ENCODE peak calls at places on chromosomes 12 and 14, in four cellular contexts. Y is GM12878, P is WTC11, B is K562. M is an unnamed sample.

GRCh38 chr12:104533134-104533533 is 76.4 kb downstream of the CHST11 start:
- DNase-seq in Y (no peak), P (no peak), B (no peak), M (no peak)

GRCh38 chr12:116066381-116067230 is 210.9 kb downstream of the MED13L start:
- DNase-seq in Y (no peak), P (peak), B (peak), M (peak)

GRCh38 chr14:24235804-24236688 is 3.3 kb downstream of the GMPR2 start:
- DNase-seq in Y (no peak), P (no peak), B (no peak), M (no peak)

GRCh38 chr12:108296933-108297332 is 42.2 kb downstream of the CMKLR1 start:
- DNase-seq in Y (no peak), P (no peak), B (no peak), M (no peak)

GRCh38 chr14:59274991-59275391 is 86.5 kb downstream of the DAAM1 start:
- DNase-seq in Y (peak), P (no peak), B (no peak), M (no peak)

GRCh38 chr14:104827173-104828055 is 26.5 kb downstream of the ZBTB42 start:
- DNase-seq in Y (no peak), P (peak), B (peak), M (peak)

GRCh38 chr12:104590002-104590401 is 133.3 kb downstream of the CHST11 start:
- DNase-seq in Y (no peak), P (no peak), B (no peak), M (no peak)

GRCh38 chr12:48936379-48936979 is 11.2 kb upstream of the FKBP11 start:
- DNase-seq in Y (no peak), P (peak), B (peak), M (peak)

GRCh38 chr14:50089213-50089612 is 27.2 kb downstream of the VCPKMT start:
- DNase-seq in Y (no peak), P (no peak), B (no peak), M (no peak)

GRCh38 chr12:91617830-91618229 is 435.2 kb upstream of the DCN start:
- DNase-seq in Y (no peak), P (no peak), B (no peak), M (no peak)

GRCh38 chr14:76955575-76956252 is 72.8 kb downstream of the IRF2BPL start:
- DNase-seq in Y (peak), P (no peak), B (no peak), M (peak)

GRCh38 chr12:32419520-32419960 is 20.2 kb downstream of the FGD4 start:
- DNase-seq in Y (no peak), P (no peak), B (no peak), M (no peak)

GRCh38 chr12:122326597-122326996 is 60.3 kb upstream of the VPS33A start:
- DNase-seq in Y (no peak), P (no peak), B (no peak), M (no peak)

GRCh38 chr14:58315606-58316005 is 17.3 kb downstream of the ARID4A start:
- DNase-seq in Y (no peak), P (no peak), B (no peak), M (no peak)

GRCh38 chr12:47739959-47740358 is 14.7 kb upstream of the ENDOU start:
- DNase-seq in Y (no peak), P (no peak), B (peak), M (peak)

GRCh38 chr12:121800694-121801600 is 2.9 kb upstream of the SETD1B start:
- DNase-seq in Y (no peak), P (peak), B (peak), M (no peak)

GRCh38 chr14:104295681-104296387 is 157.4 kb downstream of the KIF26A start:
- DNase-seq in Y (no peak), P (peak), B (no peak), M (no peak)

GRCh38 chr12:1851126-1851791 is 30.9 kb downstream of the LRTM2 start:
- DNase-seq in Y (no peak), P (no peak), B (no peak), M (no peak)

GRCh38 chr14:89260898-89261297 is 156.1 kb downstream of the FOXN3 start:
- DNase-seq in Y (no peak), P (no peak), B (no peak), M (no peak)

GRCh38 chr14:70731447-70732239 is 77.7 kb downstream of the MAP3K9 start:
- DNase-seq in Y (no peak), P (no peak), B (no peak), M (no peak)

GRCh38 chr14:101460521-101460920 is 100.8 kb upstream of the DIO3 start:
- DNase-seq in Y (no peak), P (no peak), B (no peak), M (no peak)

GRCh38 chr12:56389215-56389850 is 26.7 kb upstream of the APOF start:
- DNase-seq in Y (no peak), P (no peak), B (no peak), M (no peak)

GRCh38 chr14:104268725-104269436 is 130.5 kb downstream of the KIF26A start:
- DNase-seq in Y (no peak), P (peak), B (no peak), M (no peak)

GRCh38 chr12:10197879-10198278 is 14.8 kb upstream of the GABARAPL1 start:
- DNase-seq in Y (no peak), P (no peak), B (no peak), M (no peak)

GRCh38 chr14:101958418-101959185 is 5.8 kb upstream of the DYNC1H1 start:
- DNase-seq in Y (no peak), P (no peak), B (no peak), M (no peak)

GRCh38 chr12:89783321-89784060 is 74.9 kb upstream of the ATP2B1 start:
- DNase-seq in Y (no peak), P (no peak), B (no peak), M (no peak)

GRCh38 chr14:93926873-93927571 is at the start of gene FAM181A:
- DNase-seq in Y (no peak), P (no peak), B (no peak), M (no peak)

GRCh38 chr12:122855985-122856831 is 21.0 kb downstream of the HIP1R start:
- DNase-seq in Y (no peak), P (no peak), B (no peak), M (no peak)

GRCh38 chr14:52032196-52032865 is 36.5 kb downstream of the NID2 start:
- DNase-seq in Y (no peak), P (no peak), B (no peak), M (no peak)

GRCh38 chr12:82993610-82994009 is 306.9 kb downstream of the TMTC2 start:
- DNase-seq in Y (no peak), P (no peak), B (no peak), M (no peak)

GRCh38 chr12:82998509-82998908 is 311.8 kb downstream of the TMTC2 start:
- DNase-seq in Y (no peak), P (no peak), B (no peak), M (no peak)

GRCh38 chr12:82994117-82994516 is 307.4 kb downstream of the TMTC2 start:
- DNase-seq in Y (no peak), P (no peak), B (no peak), M (no peak)

GRCh38 chr12:82996168-82996812 is 309.6 kb downstream of the TMTC2 start:
- DNase-seq in Y (no peak), P (no peak), B (no peak), M (no peak)
- TF ChIP-seq NR2C2 in Y (no peak), P (no peak), B (no peak), M (no peak)

DNA sequence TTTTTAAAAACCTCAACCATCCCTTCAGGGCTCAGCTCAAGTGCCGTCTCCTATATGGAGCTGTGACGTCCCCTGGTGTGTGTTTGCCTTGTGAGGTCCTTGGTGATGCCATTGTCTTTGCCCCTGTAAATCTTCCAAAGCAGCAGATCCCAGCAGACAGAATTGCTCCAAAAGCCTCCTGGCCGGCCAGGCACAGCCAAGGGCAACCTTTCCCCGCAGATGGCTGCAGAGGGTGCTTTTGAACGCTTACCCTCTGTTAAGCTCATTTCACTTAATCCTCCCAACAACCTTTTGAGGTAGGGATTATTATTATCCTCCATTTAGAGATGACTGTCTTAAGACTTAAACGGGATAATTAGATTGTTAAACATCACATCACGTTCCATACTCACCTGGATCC is 51.4 kb downstream of the RFX4 start:
- DNase-seq in Y (no peak), P (no peak), B (no peak), M (no peak)
- TF ChIP-seq NR2C2 in Y (no peak), P (no peak), B (no peak), M (no peak)

DNA sequence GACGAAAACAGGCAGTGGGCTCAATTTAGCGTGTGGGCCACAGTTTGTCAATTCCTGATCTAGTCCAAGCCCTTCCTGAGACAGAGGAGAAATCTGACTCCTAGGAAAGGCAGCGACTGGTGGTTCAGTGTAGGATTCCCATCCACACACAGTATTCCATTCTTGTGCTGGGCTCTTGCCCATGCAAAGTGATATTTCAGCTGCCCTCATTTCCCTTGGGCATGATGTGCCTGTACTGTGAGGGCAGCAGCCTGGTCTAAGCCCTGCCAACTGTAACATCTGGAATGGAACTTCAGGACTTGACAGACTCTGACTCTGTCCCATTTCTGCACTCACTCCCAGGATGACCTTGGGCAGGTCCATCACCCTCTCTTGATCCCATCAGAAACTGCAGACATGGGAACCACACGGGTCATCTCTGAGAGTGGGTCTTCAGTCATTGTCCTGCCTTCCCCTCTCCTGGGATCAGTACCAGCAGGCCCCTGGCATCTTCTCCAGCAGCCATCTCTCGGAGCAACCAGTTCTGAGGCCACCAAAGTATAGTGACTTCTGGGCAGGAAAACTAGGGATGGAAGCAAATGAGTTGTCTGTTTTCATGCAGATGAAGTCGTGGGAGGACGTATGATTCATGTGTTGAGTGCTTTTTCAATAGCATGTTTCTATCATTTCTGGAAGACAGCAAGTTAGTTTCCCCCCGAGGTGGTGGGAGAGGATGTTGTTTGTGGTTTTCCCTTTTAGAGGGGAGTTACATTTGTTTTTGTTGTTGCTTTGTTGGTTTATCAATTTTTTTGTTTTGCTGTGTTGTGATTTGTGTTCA is 54.2 kb upstream of the BCL2L14 start:
- DNase-seq in Y (no peak), P (no peak), B (no peak), M (no peak)
- TF ChIP-seq NR2C2 in Y (no peak), P (no peak), B (no peak), M (no peak)

DNA sequence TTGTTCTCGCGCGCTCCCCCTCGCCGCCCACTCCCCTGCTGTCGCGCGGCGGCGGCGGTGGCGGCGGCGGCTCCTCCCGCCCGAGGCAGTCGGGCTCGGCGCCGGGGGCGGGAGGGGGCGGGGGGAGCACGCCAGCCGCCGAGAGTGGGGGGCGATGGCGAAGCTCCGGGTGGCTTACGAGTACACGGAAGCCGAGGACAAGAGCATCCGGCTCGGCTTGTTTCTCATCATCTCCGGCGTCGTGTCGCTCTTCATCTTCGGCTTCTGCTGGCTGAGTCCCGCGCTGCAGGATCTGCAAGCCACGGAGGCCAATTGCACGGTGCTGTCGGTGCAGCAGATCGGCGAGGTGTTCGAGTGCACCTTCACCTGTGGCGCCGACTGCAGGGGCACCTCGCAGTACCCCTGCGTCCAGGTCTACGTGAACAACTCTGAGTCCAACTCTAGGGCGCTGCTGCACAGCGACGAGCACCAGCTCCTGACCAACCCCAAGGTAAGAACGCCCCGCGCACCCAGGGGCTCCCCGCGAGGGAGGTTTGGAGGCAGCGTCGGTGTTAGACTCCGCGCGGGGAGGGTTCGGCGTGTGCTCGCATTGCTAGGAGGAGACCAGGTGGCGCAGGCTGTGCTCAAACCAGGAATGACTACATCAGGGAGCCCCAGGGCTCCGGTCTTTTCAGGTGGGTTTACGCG is 634 bp downstream of the KCNMB4 start:
- DNase-seq in Y (no peak), P (peak), B (peak), M (peak)
- TF ChIP-seq NR2C2 in Y (no peak), P (no peak), B (no peak), M (no peak)

DNA sequence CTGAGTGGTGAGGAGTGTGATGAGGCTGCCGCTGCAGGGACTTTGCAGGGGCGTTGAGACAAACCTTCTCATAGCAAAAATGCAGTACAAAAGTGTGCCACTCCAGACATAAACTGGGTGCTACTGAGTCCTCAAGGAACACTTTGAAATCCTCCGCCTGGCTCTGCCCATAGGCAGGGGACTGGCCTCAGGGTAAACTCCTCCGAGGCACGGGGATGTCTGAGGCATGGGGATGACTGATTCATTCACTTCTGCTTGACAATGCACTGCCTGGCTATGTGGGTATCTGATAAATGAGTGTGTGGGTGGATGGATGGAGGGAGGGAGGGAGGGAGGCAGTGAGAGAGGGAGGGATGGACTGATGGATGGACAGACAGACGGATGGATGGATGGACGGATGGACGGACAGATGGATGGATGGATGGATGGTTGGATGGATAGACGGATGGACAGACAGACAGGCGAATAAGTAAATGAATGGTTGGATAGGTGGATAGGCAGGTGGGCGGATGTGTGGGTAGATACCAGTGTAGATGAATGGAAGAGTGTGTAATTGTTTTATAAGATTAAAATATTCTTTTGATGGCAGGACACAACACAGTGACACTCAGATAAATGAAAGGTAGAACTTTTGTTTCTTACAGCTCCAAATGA is 2.1 kb upstream of the BDKRB2 start:
- DNase-seq in Y (no peak), P (no peak), B (no peak), M (no peak)
- TF ChIP-seq NR2C2 in Y (no peak), P (no peak), B (no peak), M (no peak)

DNA sequence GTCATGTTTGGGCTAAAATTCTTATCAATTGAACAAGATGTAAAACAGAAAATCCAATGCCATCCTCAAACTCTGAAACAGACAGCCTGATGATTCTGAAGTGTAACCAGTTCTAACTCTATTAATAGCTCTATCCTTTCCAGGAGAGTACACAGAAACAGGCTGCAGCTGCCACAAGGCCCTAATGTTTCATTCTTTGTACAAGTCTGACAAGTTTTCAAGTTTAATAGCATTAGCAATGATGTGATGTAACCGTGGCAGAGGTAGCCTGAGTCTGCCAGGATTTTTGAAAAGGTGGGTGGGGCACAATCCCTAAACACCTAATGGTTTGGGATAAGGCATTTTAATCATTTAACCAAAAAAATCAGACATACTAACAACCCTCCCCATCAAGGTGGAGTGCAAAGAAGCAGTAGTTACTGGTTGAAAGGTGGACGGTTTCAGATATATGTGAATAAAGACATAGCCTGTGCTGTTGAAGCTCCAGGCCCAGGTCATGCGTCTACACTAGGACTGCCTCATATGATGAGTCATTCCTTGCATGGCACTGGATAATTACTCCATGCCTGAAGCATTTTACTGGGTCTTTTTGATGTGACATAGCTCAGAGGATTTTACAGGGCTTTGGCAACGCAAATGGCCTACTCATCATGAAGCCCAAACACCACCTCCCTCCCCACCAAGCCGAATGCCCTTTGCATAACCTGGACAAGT is 145.1 kb upstream of the GRIP1 start:
- DNase-seq in Y (no peak), P (no peak), B (no peak), M (no peak)
- TF ChIP-seq NR2C2 in Y (no peak), P (no peak), B (no peak), M (no peak)

DNA sequence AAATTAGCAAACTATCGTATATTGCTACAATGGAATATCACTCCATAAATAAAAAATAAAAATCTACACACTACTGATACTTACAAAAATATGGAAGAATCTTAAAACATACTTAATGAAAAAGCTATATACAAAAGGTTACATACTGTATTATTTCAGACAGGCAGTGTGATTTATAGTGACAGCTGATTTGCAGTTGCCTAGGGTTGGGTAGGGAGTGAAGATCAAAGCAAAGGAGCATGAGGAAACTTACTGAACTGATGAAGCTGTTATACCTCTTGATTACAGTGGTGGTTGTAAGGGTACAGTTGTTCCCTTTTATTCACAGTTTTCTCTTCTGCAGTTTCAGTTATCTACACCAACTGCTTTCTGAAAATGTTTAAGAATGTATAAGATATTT is 62.6 kb downstream of the FSCB start:
- DNase-seq in Y (no peak), P (no peak), B (no peak), M (no peak)
- TF ChIP-seq NR2C2 in Y (no peak), P (no peak), B (no peak), M (no peak)